ENCODE peak calls at places on chromosome 1, in eight cellular contexts. K, J, Z, R, V, S, Y and W are unnamed samples.
A peak's percentile ranks its signal among the peaks of the same experiment; 100 is the strongest.

GRCh38 chr1:214551052-214551435 is 358 bp downstream of the PTPN14 start:
- DNase-seq in S (peak; percentile 62), V (no peak), K (no peak), J (peak; percentile 41), Z (peak; percentile 81), R (peak; percentile 75), Y (peak; percentile 80), W (peak; percentile 64)

GRCh38 chr1:79554620-79555160 is 548.2 kb upstream of the ADGRL4 start:
- DNase-seq in Z (no peak), J (no peak), Y (no peak), K (no peak), S (no peak), R (no peak), V (peak; percentile 2), W (no peak)

GRCh38 chr1:218748071-218748470 is 402.9 kb downstream of the TGFB2 start:
- DNase-seq in K (no peak), J (no peak), R (no peak), S (no peak), Z (no peak), V (peak; percentile 66), Y (no peak), W (no peak)

GRCh38 chr1:177748080-177748801 is 221.6 kb downstream of the SEC16B start:
- DNase-seq in R (no peak), J (no peak), Z (no peak), K (no peak), V (no peak), S (no peak), Y (no peak), W (no peak)

GRCh38 chr1:217026506-217026905 is 303.3 kb upstream of the ESRRG start:
- DNase-seq in S (no peak), V (peak; percentile 26), Z (no peak), K (no peak), J (no peak), Y (no peak), R (no peak), W (peak; percentile 12)

GRCh38 chr1:236016083-236016482 is 48.8 kb downstream of the NID1 start:
- DNase-seq in V (peak; percentile 14), Y (peak; percentile 87), K (no peak), Z (peak; percentile 95), S (no peak), R (no peak), J (peak; percentile 53), W (peak; percentile 23)

GRCh38 chr1:21331752-21332480 is 41.7 kb upstream of the ECE1 start:
- DNase-seq in R (no peak), S (no peak), V (no peak), J (peak; percentile 31), Z (peak; percentile 93), K (no peak), Y (no peak), W (peak; percentile 9)

GRCh38 chr1:99849413-99849743 is 783 bp upstream of the AGL start:
- DNase-seq in Y (peak; percentile 27), V (no peak), K (peak; percentile 64), Z (no peak), R (no peak), S (no peak), J (peak; percentile 9), W (peak; percentile 12)

GRCh38 chr1:83882906-83883305 is 116.0 kb downstream of the TTLL7 start:
- DNase-seq in J (peak; percentile 14), S (no peak), K (peak; percentile 13), R (no peak), Y (peak; percentile 22), V (peak; percentile 58), Z (no peak), W (no peak)

GRCh38 chr1:164637461-164638375 is 78.7 kb downstream of the PBX1 start:
- DNase-seq in R (no peak), Z (peak; percentile 87), S (peak; percentile 66), K (no peak), Y (peak; percentile 81), J (no peak), V (peak; percentile 84), W (peak; percentile 83)

GRCh38 chr1:240139511-240139910 is 47.8 kb downstream of the FMN2 start:
- DNase-seq in J (no peak), V (no peak), Z (no peak), R (no peak), Y (no peak), S (no peak), K (no peak), W (no peak)

GRCh38 chr1:48048064-48048463 is 50.9 kb upstream of the TRABD2B start:
- DNase-seq in J (no peak), R (no peak), S (no peak), K (no peak), Y (peak; percentile 57), V (peak; percentile 26), Z (no peak), W (no peak)

GRCh38 chr1:234866007-234866866 is 256.3 kb upstream of the IRF2BP2 start:
- DNase-seq in Z (peak; percentile 86), J (peak; percentile 58), Y (peak; percentile 67), R (peak; percentile 54), S (peak; percentile 50), K (peak; percentile 98), V (peak; percentile 90), W (peak; percentile 48)

GRCh38 chr1:116945421-116945820 is 35.7 kb downstream of the PTGFRN start:
- DNase-seq in Y (no peak), R (no peak), V (no peak), J (no peak), K (no peak), S (no peak), Z (no peak), W (no peak)

GRCh38 chr1:25168193-25169071 is 63.9 kb downstream of the SYF2 start:
- DNase-seq in R (no peak), Z (no peak), V (no peak), K (no peak), J (peak; percentile 26), Y (no peak), S (no peak), W (peak; percentile 28)

GRCh38 chr1:91537281-91538069 is 36.8 kb downstream of the CDC7 start:
- DNase-seq in V (peak; percentile 91), J (no peak), K (no peak), Y (no peak), S (no peak), Z (peak; percentile 74), R (no peak), W (no peak)

GRCh38 chr1:219535021-219535420 is 77.9 kb downstream of the ZC3H11B start:
- DNase-seq in Z (no peak), S (no peak), Y (no peak), R (no peak), K (no peak), J (no peak), V (no peak), W (no peak)

GRCh38 chr1:17798799-17799382 is 43.8 kb downstream of the ACTL8 start:
- DNase-seq in R (no peak), K (no peak), V (no peak), Z (no peak), J (no peak), Y (no peak), S (no peak), W (no peak)

GRCh38 chr1:222801067-222801466 is 13.8 kb upstream of the DISP1 start:
- DNase-seq in Z (no peak), R (no peak), V (no peak), Y (no peak), S (no peak), K (no peak), J (no peak), W (no peak)

GRCh38 chr1:115507256-115507589 is 134.5 kb upstream of the VANGL1 start:
- DNase-seq in Y (no peak), S (no peak), V (peak; percentile 63), K (peak; percentile 23), R (no peak), Z (no peak), J (no peak), W (peak; percentile 12)

DNA sequence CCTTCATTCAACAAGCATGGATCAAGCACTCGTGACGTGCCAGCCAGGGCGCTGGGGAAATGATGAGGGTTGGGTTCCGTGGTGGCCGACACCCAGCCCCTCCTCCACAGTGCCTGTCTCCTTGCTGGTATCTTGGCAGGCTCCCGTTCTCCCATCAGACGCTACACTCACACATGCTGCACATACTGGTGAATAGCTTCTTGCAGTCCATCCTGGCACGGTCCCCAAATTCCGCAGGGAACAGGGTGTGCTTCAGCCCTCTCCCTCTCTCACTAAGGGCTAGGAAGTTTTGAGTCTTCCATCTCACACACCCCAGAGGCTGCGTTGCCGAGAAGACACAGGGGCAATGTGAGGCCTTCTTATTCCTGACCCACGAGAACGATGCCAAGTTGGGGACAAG is 10.1 kb upstream of the MEF2D start:
- DNase-seq in J (peak; percentile 82), S (peak; percentile 79), Y (peak; percentile 92), R (no peak), V (peak; percentile 85), K (no peak), Z (peak; percentile 99), W (peak; percentile 24)
- TF ChIP-seq POLR2A in J (no peak), S (no peak), Y (no peak), R (no peak), V (no peak), K (no peak), Z (peak; percentile 48), W (no peak)

GRCh38 chr1:168261390-168261789 is 19.3 kb upstream of the TBX19 start:
- DNase-seq in K (no peak), V (peak; percentile 65), R (no peak), Z (no peak), Y (no peak), S (no peak), J (no peak), W (no peak)
- H3K4me3 ChIP-seq in K (no peak overlapping the region), V (no peak overlapping the region), R (no peak overlapping the region), Z (no peak overlapping the region), Y (no peak overlapping the region), S (no peak overlapping the region), J (no peak overlapping the region), W (no peak overlapping the region)

GRCh38 chr1:22452401-22452963 is 831 bp downstream of the ZBTB40 start:
- DNase-seq in J (peak; percentile 26), Z (no peak), R (no peak), K (peak; percentile 54), Y (peak; percentile 48), V (peak; percentile 38), S (no peak), W (peak; percentile 62)
- TF ChIP-seq POLR2A in J (no peak), Z (no peak), R (no peak), K (no peak), Y (no peak), V (no peak), S (no peak), W (no peak)

DNA sequence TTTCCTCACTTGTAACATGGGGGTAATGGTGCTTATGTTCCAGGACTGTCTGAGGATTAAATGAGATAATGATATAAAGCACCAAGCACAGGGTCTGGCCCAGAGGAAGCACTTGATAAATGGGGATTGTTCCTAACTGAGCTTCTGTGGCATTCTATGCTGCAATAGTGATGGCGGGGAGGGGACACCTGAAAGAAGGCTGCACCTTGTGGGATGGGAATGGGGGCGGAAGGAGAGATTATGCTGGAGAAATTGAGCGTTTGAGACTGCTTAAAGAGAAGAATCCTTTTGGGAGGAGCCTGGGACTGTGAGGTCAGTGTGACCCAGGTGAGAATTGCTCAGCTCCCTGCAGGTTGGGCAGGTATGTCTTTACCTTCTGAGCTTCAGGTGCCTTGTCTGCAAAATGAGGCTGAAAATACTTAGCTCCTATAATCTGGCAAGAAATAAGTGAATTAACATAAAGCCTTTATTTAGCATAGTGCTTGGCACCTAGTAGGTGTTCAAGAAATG is 55.9 kb upstream of the CTPS1 start:
- DNase-seq in Z (no peak), K (no peak), S (no peak), V (no peak), R (no peak), Y (no peak), J (no peak), W (no peak)
- H3K4me3 ChIP-seq in Z (no peak overlapping the region), K (no peak overlapping the region), S (no peak overlapping the region), V (no peak overlapping the region), R (no peak overlapping the region), Y (no peak overlapping the region), J (no peak overlapping the region), W (no peak overlapping the region)